ENCODE peak calls at places on chromosomes 4 and X, in nine cellular contexts. V is right lobe of liver, X is K562, A is HepG2, Y is IMR-90, D is HCT116, W is vagina, I is prostate gland, T is Peyer's patch. K is an unnamed sample.

GRCh38 chr4:115687356-115687755 is 573.9 kb upstream of the NDST4 start:
- DNase-seq in W (no peak), I (no peak), X (no peak), V (no peak), A (no peak), Y (no peak), D (no peak), T (no peak), K (no peak)

GRCh38 chr4:3690576-3691152 is 75.5 kb upstream of the ADRA2C start:
- DNase-seq in A (no peak), T (peak; percentile 41), I (no peak), V (no peak), X (no peak), Y (no peak), D (no peak), W (no peak), K (no peak)

GRCh38 chrX:118420462-118420861 is 74.6 kb downstream of the WDR44 start:
- DNase-seq in V (no peak), I (peak; percentile 5), D (no peak), T (no peak), X (no peak), Y (peak; percentile 42), W (no peak), A (no peak), K (no peak)

GRCh38 chrX:101918746-101919145 is 13.1 kb downstream of the ZMAT1 start:
- DNase-seq in D (no peak), T (no peak), V (no peak), I (no peak), A (no peak), Y (no peak), X (no peak), W (no peak), K (no peak)

GRCh38 chr4:158172558-158173258 is at the start of gene GASK1B:
- DNase-seq in Y (peak; percentile 64), D (peak; percentile 49), A (peak; percentile 81), I (peak; percentile 20), X (peak; percentile 61), V (no peak), T (peak; percentile 50), W (no peak), K (peak; percentile 52)

GRCh38 chr4:107248571-107248970 is 212.5 kb upstream of the DKK2 start:
- DNase-seq in X (no peak), A (no peak), T (no peak), Y (peak; percentile 7), I (no peak), V (no peak), D (no peak), W (no peak), K (no peak)

GRCh38 chr4:117983541-117984451 is 50.5 kb upstream of the NDST3 start:
- DNase-seq in W (no peak), Y (peak; percentile 0), A (no peak), X (no peak), D (no peak), I (no peak), T (no peak), V (no peak), K (no peak)

GRCh38 chr4:77669911-77670590 is 64.4 kb downstream of the CXCL13 start:
- DNase-seq in I (peak; percentile 8), T (no peak), W (no peak), X (no peak), V (no peak), A (no peak), D (no peak), Y (no peak), K (no peak)

GRCh38 chr4:185634066-185634652 is 98.9 kb upstream of the PDLIM3 start:
- DNase-seq in A (peak; percentile 9), V (no peak), D (peak; percentile 8), X (peak; percentile 21), I (no peak), Y (peak; percentile 7), T (no peak), W (no peak), K (no peak)

GRCh38 chr4:38664704-38665401 is 854 bp downstream of the KLF3 start:
- DNase-seq in W (no peak), X (peak; percentile 84), I (peak; percentile 73), A (peak; percentile 52), T (peak; percentile 82), D (no peak), Y (peak; percentile 56), V (peak; percentile 76), K (peak; percentile 81)

GRCh38 chr4:13990596-13991589 is 363.4 kb upstream of the BOD1L1 start:
- DNase-seq in T (no peak), D (no peak), I (no peak), A (peak; percentile 20), X (no peak), W (no peak), Y (peak; percentile 25), V (peak; percentile 76), K (no peak)

GRCh38 chr4:70714488-70714887 is 7.3 kb upstream of the RUFY3 start:
- DNase-seq in X (no peak), I (no peak), T (no peak), D (no peak), Y (no peak), A (no peak), W (no peak), V (no peak), K (no peak)

GRCh38 chr4:107876096-107876495 is 51.4 kb downstream of the SGMS2 start:
- DNase-seq in Y (no peak), I (no peak), V (no peak), W (no peak), X (no peak), D (no peak), A (no peak), T (no peak), K (no peak)

GRCh38 chr4:110165382-110166285 is 32.8 kb downstream of the ELOVL6 start:
- DNase-seq in I (no peak), Y (peak; percentile 83), T (no peak), A (no peak), W (no peak), V (no peak), X (peak; percentile 45), D (peak; percentile 31), K (no peak)

GRCh38 chrX:129678176-129678880 is 23.6 kb upstream of the APLN start:
- DNase-seq in D (no peak), T (peak; percentile 66), W (peak; percentile 81), Y (no peak), X (no peak), A (no peak), I (no peak), V (peak; percentile 56), K (peak; percentile 42)

GRCh38 chr4:176187610-176188009 is 7.8 kb downstream of the SPATA4 start:
- DNase-seq in X (no peak), Y (peak; percentile 66), T (no peak), W (no peak), D (no peak), I (no peak), V (no peak), A (peak; percentile 1), K (no peak)

DNA sequence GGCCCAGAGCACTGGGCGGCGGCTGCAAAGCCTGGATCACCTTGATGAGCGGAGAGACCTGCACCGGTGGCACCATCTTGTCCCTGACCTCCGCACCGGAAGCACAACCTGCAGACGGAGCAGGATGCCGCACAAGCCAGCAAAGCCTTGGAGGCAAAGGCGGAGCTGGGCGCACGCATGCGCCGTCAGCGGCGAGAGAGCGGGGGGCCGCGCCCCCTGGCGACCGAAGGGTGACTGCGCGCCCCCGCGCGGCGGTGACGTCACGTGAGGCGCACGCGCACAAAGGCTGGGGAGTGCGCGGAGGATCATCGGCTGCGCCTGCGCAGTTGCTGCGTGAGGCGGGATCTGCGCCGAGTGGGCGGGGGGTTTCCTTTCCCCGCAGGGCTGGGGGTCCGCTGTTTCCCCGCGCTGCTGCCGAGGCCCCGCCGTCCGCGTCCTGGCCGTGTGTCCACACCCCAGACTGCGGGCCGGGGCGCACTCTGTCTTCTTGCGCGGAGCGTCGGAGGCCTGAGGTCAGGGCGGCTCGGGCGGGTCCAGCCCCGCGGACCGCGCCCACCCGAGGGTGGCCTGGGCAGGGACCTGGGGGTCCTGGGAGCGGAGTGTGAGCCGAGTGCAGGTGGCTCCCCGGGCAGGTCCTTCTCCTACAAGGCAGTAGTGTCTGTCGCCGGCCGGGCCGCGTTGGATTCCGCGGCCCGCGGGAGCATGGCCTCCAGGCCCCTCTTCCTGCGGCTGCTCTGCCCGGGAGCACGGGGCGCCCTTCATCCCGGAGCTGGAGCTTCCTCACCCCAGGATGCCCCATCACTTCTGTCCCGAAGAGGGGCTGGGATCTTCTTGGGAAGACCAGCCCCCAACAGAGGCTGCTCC is at the start of the genes ATP5ME and MYL5:
- DNase-seq in W (peak; percentile 97), D (peak; percentile 93), V (peak; percentile 99), X (peak; percentile 97), Y (peak; percentile 95), I (peak; percentile 95), T (peak; percentile 98), A (peak; percentile 93), K (peak; percentile 99)
- TF ChIP-seq POLR2A in W (peak; percentile 87), D (peak; percentile 76), V (peak; percentile 85), X (peak; percentile 76), Y (peak; percentile 77), I (peak; percentile 92), T (peak; percentile 77), A (peak; percentile 84), K (peak; percentile 92)

DNA sequence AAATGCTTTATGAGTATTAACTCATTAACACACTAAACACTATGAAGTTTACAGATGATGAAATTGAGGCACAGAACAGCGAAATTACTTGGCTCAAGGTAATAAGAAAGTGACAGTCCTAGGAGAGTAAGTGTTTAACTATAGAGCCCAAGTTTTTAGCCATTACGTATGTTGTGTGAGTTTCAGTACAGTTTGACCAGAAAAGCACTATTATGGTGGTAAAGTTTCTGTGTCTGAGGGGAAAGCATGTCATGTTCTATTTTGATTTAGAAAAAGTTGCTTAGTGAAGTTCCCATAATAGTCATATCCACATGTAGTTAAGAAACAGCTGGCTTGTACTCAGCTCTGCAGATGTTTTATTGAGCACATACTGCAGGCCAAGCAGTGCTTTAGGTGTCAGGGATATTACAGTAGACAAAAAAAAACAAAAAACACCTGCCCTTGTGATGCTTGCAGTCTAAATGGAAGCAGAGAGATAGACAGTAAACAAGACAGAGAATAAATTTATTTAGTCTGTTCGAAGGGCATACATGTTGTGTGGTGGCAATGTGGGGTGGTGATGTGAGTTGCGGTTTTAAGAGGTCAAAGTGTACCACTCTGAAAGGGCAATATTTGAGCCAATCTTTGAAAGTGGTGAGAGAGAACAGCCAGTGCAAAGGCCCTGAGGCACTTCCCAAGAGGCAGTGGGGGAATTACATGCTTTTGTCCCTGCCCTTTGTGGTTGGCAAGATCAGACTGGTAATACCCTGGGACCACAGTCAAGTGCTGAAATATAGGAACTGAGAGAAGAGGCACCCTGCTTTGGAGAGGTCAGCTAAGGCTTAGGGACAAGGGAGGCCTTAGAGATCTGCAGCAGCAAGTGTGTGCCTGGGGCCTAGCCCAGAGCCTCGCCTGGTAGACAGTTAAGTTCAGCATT is 6.2 kb downstream of the TMEM131L start:
- DNase-seq in Y (no peak), I (no peak), X (no peak), T (no peak), V (no peak), W (no peak), D (no peak), A (no peak), K (no peak)
- H3K36me3 ChIP-seq in Y (peaks cover 3% of the 10 kb centered on the region), I (no peaks in the 10 kb centered on the region), X (peaks cover 55% of the 10 kb centered on the region), T (peaks cover 7% of the 10 kb centered on the region), V (no peaks in the 10 kb centered on the region), W (no peaks in the 10 kb centered on the region), D (peaks cover 5% of the 10 kb centered on the region), A (no peaks in the 10 kb centered on the region), K (no peaks in the 10 kb centered on the region)

GRCh38 chr4:184094532-184095192 is 123.0 kb downstream of the ENPP6 start:
- DNase-seq in V (no peak), A (no peak), I (no peak), X (no peak), D (no peak), T (no peak), W (no peak), Y (no peak), K (no peak)
- TF ChIP-seq POLR2A in V (no peak), A (no peak), I (no peak), X (no peak), D (no peak), T (no peak), W (no peak), Y (no peak), K (no peak)

GRCh38 chr4:10089346-10089745 is 27.3 kb downstream of the WDR1 start:
- DNase-seq in Y (no peak), I (no peak), X (no peak), T (peak; percentile 89), W (no peak), V (peak; percentile 71), D (no peak), A (peak; percentile 7), K (peak; percentile 33)
- H3K36me3 ChIP-seq in Y (peaks cover 95% of the 10 kb centered on the region), I (peaks cover 38% of the 10 kb centered on the region), X (peaks cover 100% of the 10 kb centered on the region), T (peaks cover 92% of the 10 kb centered on the region), W (no peaks in the 10 kb centered on the region), V (peaks cover 11% of the 10 kb centered on the region), D (peaks cover 90% of the 10 kb centered on the region), A (peaks cover 97% of the 10 kb centered on the region), K (no peaks in the 10 kb centered on the region)